ENCODE peak calls at places on chromosomes 4 and X, in nine cellular contexts. D, Z, I, W, Q, E, F, U and K are unnamed samples.

GRCh38 chr4:142446965-142447474 is 399.1 kb downstream of the INPP4B start:
- DNase-seq in D (no peak), Z (no peak), I (no peak), W (no peak), Q (no peak), E (no peak), F (no peak), U (no peak), K (no peak)

GRCh38 chr4:144818136-144818535 is 172.2 kb downstream of the HHIP start:
- DNase-seq in D (peak; percentile 5), Z (no peak), I (no peak), W (no peak), Q (no peak), E (no peak), F (no peak), U (no peak), K (no peak)

GRCh38 chr4:28369504-28369903 is 1508.9 kb downstream of the STIM2 start:
- DNase-seq in D (no peak), Z (no peak), I (no peak), W (no peak), Q (no peak), E (no peak), F (no peak), U (no peak), K (no peak)

GRCh38 chr4:90419124-90419711 is 292.0 kb downstream of the CCSER1 start:
- DNase-seq in D (no peak), Z (no peak), I (peak; percentile 33), W (no peak), Q (no peak), E (no peak), F (no peak), U (no peak), K (no peak)

GRCh38 chr4:184457530-184458249 is 16.7 kb downstream of the IRF2 start:
- DNase-seq in D (no peak), Z (no peak), I (no peak), W (no peak), Q (no peak), E (no peak), F (no peak), U (no peak), K (no peak)

GRCh38 chrX:55867708-55868107 is 150.2 kb downstream of the RRAGB start:
- DNase-seq in D (no peak), Z (no peak), I (no peak), W (no peak), Q (no peak), E (no peak), F (no peak), U (no peak), K (no peak)

GRCh38 chrX:16368696-16369095 is 201.4 kb downstream of the MAGEB17 start:
- DNase-seq in D (no peak), Z (no peak), I (no peak), W (no peak), Q (no peak), E (no peak), F (no peak), U (no peak), K (no peak)

GRCh38 chr4:55866973-55867574 is 13.6 kb downstream of the EXOC1 start:
- DNase-seq in D (peak; percentile 9), Z (no peak), I (peak; percentile 61), W (no peak), Q (peak; percentile 36), E (no peak), F (no peak), U (no peak), K (peak; percentile 69)

GRCh38 chr4:38605794-38606586 is 58.0 kb upstream of the KLF3 start:
- DNase-seq in D (no peak), Z (no peak), I (peak; percentile 10), W (no peak), Q (peak; percentile 79), E (no peak), F (no peak), U (no peak), K (no peak)

GRCh38 chrX:68717663-68718442 is 70.4 kb downstream of the STARD8 start:
- DNase-seq in D (no peak), Z (peak; percentile 34), I (no peak), W (no peak), Q (no peak), E (no peak), F (no peak), U (no peak), K (no peak)

GRCh38 chr4:121156822-121157769 is 7.0 kb downstream of the TNIP3 start:
- DNase-seq in D (peak; percentile 18), Z (peak; percentile 59), I (peak; percentile 47), W (no peak), Q (peak; percentile 72), E (peak; percentile 6), F (no peak), U (no peak), K (peak; percentile 75)

GRCh38 chr4:124997907-124998306 is 285.4 kb upstream of the ANKRD50 start:
- DNase-seq in D (no peak), Z (no peak), I (no peak), W (no peak), Q (no peak), E (no peak), F (no peak), U (no peak), K (no peak)

GRCh38 chr4:110631582-110632505 is 9.0 kb upstream of the PITX2 start:
- DNase-seq in D (peak; percentile 76), Z (peak; percentile 78), I (peak; percentile 82), W (no peak), Q (peak; percentile 96), E (no peak), F (peak; percentile 54), U (peak; percentile 31), K (peak; percentile 68)